ENCODE peak calls at places on chromosomes 12 and 14, in six cellular contexts. K is HCT116, T is fibroblast of lung, S is psoas muscle, D is SJSA1, Q is testis. U is an unnamed sample. For H3K27me3, the result is how much of the 10 kb centered on the place peaks cover.

GRCh38 chr12:70619471-70620152 is 17.6 kb downstream of the PTPRB start:
- DNase-seq in D (no peak), Q (no peak), T (peak), K (no peak), S (no peak), U (no peak)

GRCh38 chr12:89951050-89951693 is 242.5 kb upstream of the ATP2B1 start:
- DNase-seq in S (no peak), Q (no peak), T (peak), D (peak), K (no peak), U (no peak)

GRCh38 chr14:75885829-75886228 is 96.0 kb downstream of the TGFB3 start:
- DNase-seq in Q (no peak), K (no peak), T (peak), D (no peak), S (no peak), U (no peak)

GRCh38 chr14:39581474-39581873 is 149.2 kb upstream of the FBXO33 start:
- DNase-seq in T (no peak), K (no peak), Q (no peak), D (no peak), S (no peak), U (no peak)

GRCh38 chr12:118377891-118378470 is 1.6 kb downstream of the SUDS3 start:
- DNase-seq in K (peak), D (peak), S (peak), T (peak), Q (peak), U (no peak)

GRCh38 chr14:61420326-61420725 is 98.9 kb downstream of the PRKCH start:
- DNase-seq in T (peak), Q (no peak), D (peak), K (peak), S (no peak), U (no peak)

GRCh38 chr12:121762269-121762668 is 31.2 kb downstream of the RHOF start:
- DNase-seq in S (no peak), T (peak), Q (no peak), D (no peak), K (no peak), U (no peak)

GRCh38 chr14:105765893-105766614 is 239.7 kb downstream of the TMEM121 start:
- DNase-seq in S (no peak), Q (no peak), T (no peak), K (no peak), D (no peak), U (no peak)

GRCh38 chr14:99098199-99098598 is 173.8 kb downstream of the BCL11B start:
- DNase-seq in Q (no peak), T (no peak), K (no peak), S (no peak), D (no peak), U (no peak)

GRCh38 chr12:79891506-79892162 is 43.3 kb downstream of the PPP1R12A start:
- DNase-seq in S (no peak), D (no peak), K (no peak), T (peak), Q (no peak), U (no peak)

GRCh38 chr14:72049462-72049861 is 117.2 kb downstream of the RGS6 start:
- DNase-seq in D (no peak), S (no peak), K (peak), T (peak), Q (no peak), U (no peak)

GRCh38 chr12:123578243-123578642 is 6.1 kb upstream of the TMED2 start:
- DNase-seq in Q (no peak), K (no peak), T (no peak), D (no peak), S (no peak), U (no peak)

GRCh38 chr12:111359231-111359913 is 9.5 kb downstream of the PHETA1 start:
- DNase-seq in D (no peak), K (no peak), S (no peak), T (peak), Q (no peak), U (no peak)

GRCh38 chr12:88242161-88242925 is 100.2 kb downstream of the TMTC3 start:
- DNase-seq in T (peak), Q (no peak), D (peak), S (peak), K (peak), U (peak)

GRCh38 chr12:124490584-124491305 is 76.7 kb downstream of the NCOR2 start:
- DNase-seq in S (peak), K (no peak), D (no peak), Q (peak), T (no peak), U (no peak)

DNA sequence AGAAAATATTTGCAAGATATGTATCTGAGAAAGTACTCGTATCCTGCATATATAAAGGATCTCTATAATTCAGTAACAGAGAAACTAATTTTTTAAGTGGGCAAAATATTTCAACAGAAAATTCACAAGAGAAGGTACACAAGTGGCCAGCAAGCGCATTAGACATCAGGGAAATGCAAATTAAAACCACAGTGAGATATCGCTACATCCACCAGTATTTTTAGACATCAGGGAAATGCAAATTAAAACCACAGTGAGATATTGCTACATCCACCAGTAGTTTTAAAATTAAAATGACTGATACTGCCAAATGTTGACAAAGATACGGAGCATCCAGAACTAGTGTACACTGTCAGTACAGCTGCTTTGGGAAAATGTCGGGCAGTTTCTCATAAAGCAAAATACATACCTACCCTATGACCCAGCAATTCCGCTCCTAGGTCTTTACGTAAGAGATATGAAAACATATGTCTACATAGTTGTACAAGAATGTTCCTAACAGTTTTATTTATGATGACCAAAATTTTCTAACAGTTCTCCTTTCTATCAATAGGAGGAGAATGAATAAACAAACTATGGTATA is 2.8 kb upstream of the KCNK13 start:
- DNase-seq in T (peak), S (no peak), Q (no peak), D (no peak), K (no peak), U (no peak)
- H3K27me3 ChIP-seq in T (under half), S (under half), Q (under half), D (half or more), K (under half), U (half or more)

GRCh38 chr12:53749986-53750811 is 1.6 kb downstream of the CISTR start:
- DNase-seq in D (no peak), S (no peak), Q (no peak), K (no peak), T (no peak), U (no peak)
- H3K27ac ChIP-seq in D (no peak), S (no peak), Q (no peak), K (no peak), T (no peak), U (no peak)

GRCh38 chr12:21775130-21775920 is 819 bp upstream of the KCNJ8 start:
- DNase-seq in S (no peak), T (no peak), K (no peak), D (no peak), Q (no peak), U (no peak)

GRCh38 chr12:21776242-21776641 is 1.7 kb upstream of the KCNJ8 start:
- DNase-seq in K (no peak), D (no peak), T (no peak), S (no peak), Q (no peak), U (no peak)

GRCh38 chr12:21773263-21773741 is 1.2 kb downstream of the KCNJ8 start:
- DNase-seq in S (peak), Q (peak), D (no peak), T (peak), K (peak), U (no peak)

GRCh38 chr12:21773799-21774198 is 707 bp downstream of the KCNJ8 start:
- DNase-seq in Q (no peak), D (no peak), S (no peak), T (no peak), K (no peak), U (no peak)

DNA sequence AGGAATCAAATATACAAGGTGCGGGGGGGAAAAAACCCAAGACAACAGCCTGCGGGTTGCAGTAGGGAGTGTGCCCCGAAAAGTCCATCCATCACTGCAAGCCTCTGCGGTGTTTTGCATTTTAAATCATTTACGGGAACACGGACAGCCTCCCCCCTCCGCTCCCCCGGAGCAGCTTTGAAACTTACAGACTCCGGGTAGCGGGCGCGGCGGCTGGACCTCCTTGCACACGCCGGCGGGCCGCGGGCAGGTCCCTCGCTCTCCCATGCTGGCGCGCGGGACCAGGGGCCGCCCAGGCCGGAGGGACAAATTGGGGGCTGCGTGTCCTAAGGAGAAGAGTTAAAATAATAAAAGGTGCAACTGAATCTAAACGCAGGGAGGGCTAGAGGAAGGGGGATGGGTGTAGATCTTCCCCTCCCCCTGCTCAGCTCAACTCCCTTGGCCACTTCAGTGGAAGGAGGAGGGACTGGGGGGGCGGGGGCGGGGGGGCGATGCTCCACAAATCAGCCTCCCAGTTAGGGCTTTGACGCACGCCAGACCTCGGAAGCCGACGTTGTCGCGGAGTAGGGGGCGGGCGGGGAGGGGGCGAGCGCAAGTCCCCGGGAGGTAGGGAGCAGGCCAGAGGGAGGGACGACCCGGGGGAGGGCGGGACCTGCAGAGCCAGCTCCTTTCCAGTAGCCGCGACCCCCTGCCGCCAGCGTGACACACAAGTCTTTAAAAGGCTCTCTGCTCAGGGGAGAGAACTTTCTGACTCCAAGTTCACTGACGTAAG is at the start of gene KCNJ8:
- DNase-seq in T (peak), Q (peak), D (no peak), K (no peak), S (peak), U (peak)
- H3K4me3 ChIP-seq in T (peak), Q (peak), D (no peak), K (no peak), S (peak), U (peak)

GRCh38 chr14:64698899-64699298 is 5.3 kb upstream of the PLEKHG3 start:
- DNase-seq in D (no peak), T (no peak), Q (no peak), S (no peak), K (no peak), U (no peak)

GRCh38 chr14:64700894-64701293 is 3.3 kb upstream of the PLEKHG3 start:
- DNase-seq in Q (no peak), T (no peak), D (no peak), K (no peak), S (no peak), U (no peak)

GRCh38 chr14:64702493-64703392 is 1.5 kb upstream of the PLEKHG3 start:
- DNase-seq in Q (no peak), K (no peak), T (no peak), S (no peak), D (no peak), U (no peak)

GRCh38 chr14:64701660-64702059 is 2.6 kb upstream of the PLEKHG3 start:
- DNase-seq in Q (no peak), S (no peak), T (no peak), K (no peak), D (no peak), U (no peak)

GRCh38 chr14:64700290-64700689 is 3.9 kb upstream of the PLEKHG3 start:
- DNase-seq in Q (no peak), S (no peak), D (no peak), T (no peak), K (no peak), U (no peak)
- H3K27me3 ChIP-seq in Q (under half), S (under half), D (under half), T (under half), K (under half), U (half or more)

GRCh38 chr14:24103451-24103850 is 9.3 kb downstream of the PCK2 start:
- DNase-seq in D (no peak), S (no peak), K (no peak), T (no peak), Q (no peak), U (no peak)

GRCh38 chr14:24110060-24110459 is 4.5 kb upstream of the DCAF11 start:
- DNase-seq in Q (no peak), S (no peak), T (no peak), D (no peak), K (no peak), U (no peak)

GRCh38 chr14:24106672-24107271 is 7.8 kb upstream of the DCAF11 start:
- DNase-seq in T (no peak), Q (no peak), S (no peak), K (no peak), D (no peak), U (no peak)

GRCh38 chr14:24110485-24110884 is 4.1 kb upstream of the DCAF11 start:
- DNase-seq in T (no peak), S (no peak), K (no peak), Q (no peak), D (no peak), U (no peak)

DNA sequence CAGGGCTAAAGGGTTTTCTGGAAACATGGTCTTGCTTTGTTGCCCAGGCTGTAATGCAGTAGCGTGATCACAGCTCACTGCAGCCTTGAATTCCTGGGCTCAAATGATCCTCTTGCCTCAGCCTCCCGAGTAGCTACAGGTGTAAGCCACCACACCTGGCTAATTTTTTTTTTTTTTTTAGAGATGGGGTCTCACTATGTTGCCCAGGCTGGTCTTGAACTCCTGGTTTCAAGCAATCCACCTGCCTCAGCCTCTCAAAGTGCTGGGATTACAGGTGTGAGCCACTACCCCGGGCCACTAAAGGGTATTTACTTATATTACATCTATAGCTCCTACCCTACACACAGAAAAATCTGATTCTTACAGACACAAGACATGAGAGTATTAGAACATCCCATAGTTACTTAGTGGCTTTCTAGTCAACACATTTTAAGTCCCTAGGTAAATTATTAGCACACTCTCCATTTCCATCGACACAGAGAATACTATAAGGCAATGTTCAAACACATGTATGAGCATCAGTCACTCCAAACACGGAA is 6.2 kb upstream of the DCAF11 start:
- DNase-seq in S (no peak), K (no peak), D (no peak), Q (no peak), T (no peak), U (no peak)
- H3K27ac ChIP-seq in S (no peak), K (no peak), D (no peak), Q (no peak), T (no peak), U (no peak)

DNA sequence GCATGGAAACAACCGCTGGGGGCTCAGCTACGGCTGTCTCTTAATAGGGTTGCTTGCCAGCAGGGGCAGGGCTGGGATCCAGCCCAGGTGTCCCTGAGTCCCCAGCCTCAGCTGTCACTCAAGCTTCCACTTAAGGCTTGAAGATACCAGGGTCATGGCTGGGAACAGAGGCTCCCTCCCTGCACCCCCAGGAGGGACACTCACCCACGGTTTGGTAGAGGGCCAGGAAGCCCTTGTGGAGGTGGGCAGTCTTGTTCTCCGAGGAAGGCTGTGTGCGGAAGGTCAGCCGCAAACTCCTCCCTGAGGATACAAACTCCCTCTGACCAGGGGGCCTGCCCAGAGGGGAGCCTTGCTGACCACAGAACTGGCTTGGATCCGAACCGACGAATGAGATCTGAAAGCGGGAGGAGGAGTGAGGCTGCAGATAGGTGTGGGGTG is 7.3 kb downstream of the C1RL start:
- DNase-seq in K (no peak), T (peak), D (no peak), S (peak), Q (no peak), U (no peak)
- H3K4me3 ChIP-seq in K (no peak), T (no peak), D (no peak), S (no peak), Q (no peak), U (no peak)

U was measured in AG04450.